ENCODE peak calls at places on chromosomes 11 and 22, in eight cellular contexts. One of them, this sample, is unnamed.

GRCh38 chr11:113014731-113015455 is 53.7 kb downstream of the NCAM1 start:
- DNase-seq in pancreas: no peak
- DNase-seq in endothelial cell: no peak
- DNase-seq in GM12864: no peak
- DNase-seq in fibroblast of mammary gland: no peak
- DNase-seq in GM10248: no peak
- DNase-seq in RWPE1: no peak
- DNase-seq in heart left ventricle: peak
- DNase-seq in this sample: no peak

GRCh38 chr11:120001161-120002135 is 136.5 kb downstream of the TRIM29 start:
- DNase-seq in pancreas: no peak
- DNase-seq in endothelial cell: peak
- DNase-seq in GM12864: no peak
- DNase-seq in fibroblast of mammary gland: no peak
- DNase-seq in GM10248: no peak
- DNase-seq in RWPE1: no peak
- DNase-seq in heart left ventricle: no peak
- DNase-seq in this sample: no peak

GRCh38 chr22:47158457-47158856 is 396.0 kb downstream of the TBC1D22A start:
- DNase-seq in pancreas: peak
- DNase-seq in endothelial cell: no peak
- DNase-seq in GM12864: no peak
- DNase-seq in fibroblast of mammary gland: no peak
- DNase-seq in GM10248: no peak
- DNase-seq in RWPE1: no peak
- DNase-seq in heart left ventricle: no peak
- DNase-seq in this sample: no peak

GRCh38 chr22:43891360-43892182 is at the start of gene PNPLA5:
- DNase-seq in pancreas: no peak
- DNase-seq in endothelial cell: no peak
- DNase-seq in GM12864: no peak
- DNase-seq in fibroblast of mammary gland: peak
- DNase-seq in GM10248: no peak
- DNase-seq in RWPE1: no peak
- DNase-seq in heart left ventricle: no peak
- DNase-seq in this sample: no peak

GRCh38 chr22:24402460-24403192 is 24.8 kb upstream of the ADORA2A start:
- DNase-seq in pancreas: no peak
- DNase-seq in endothelial cell: no peak
- DNase-seq in GM12864: peak
- DNase-seq in fibroblast of mammary gland: peak
- DNase-seq in GM10248: peak
- DNase-seq in RWPE1: peak
- DNase-seq in heart left ventricle: peak
- DNase-seq in this sample: no peak

GRCh38 chr11:128929991-128930390 is 12.7 kb downstream of the TP53AIP1 start:
- DNase-seq in pancreas: no peak
- DNase-seq in endothelial cell: no peak
- DNase-seq in GM12864: no peak
- DNase-seq in fibroblast of mammary gland: peak
- DNase-seq in GM10248: no peak
- DNase-seq in RWPE1: no peak
- DNase-seq in heart left ventricle: no peak
- DNase-seq in this sample: no peak

GRCh38 chr11:81470446-81470845 is 1263.2 kb downstream of the FAM181B start:
- DNase-seq in pancreas: peak
- DNase-seq in endothelial cell: no peak
- DNase-seq in GM12864: no peak
- DNase-seq in fibroblast of mammary gland: no peak
- DNase-seq in GM10248: no peak
- DNase-seq in RWPE1: no peak
- DNase-seq in heart left ventricle: no peak
- DNase-seq in this sample: no peak

GRCh38 chr11:104830080-104830479 is 68.2 kb downstream of the CASP12 start:
- DNase-seq in pancreas: no peak
- DNase-seq in endothelial cell: no peak
- DNase-seq in GM12864: no peak
- DNase-seq in fibroblast of mammary gland: peak
- DNase-seq in GM10248: no peak
- DNase-seq in RWPE1: peak
- DNase-seq in heart left ventricle: no peak
- DNase-seq in this sample: no peak

GRCh38 chr11:47147250-47147649 is 29.4 kb downstream of the ARFGAP2 start:
- DNase-seq in pancreas: no peak
- DNase-seq in endothelial cell: no peak
- DNase-seq in GM12864: no peak
- DNase-seq in fibroblast of mammary gland: no peak
- DNase-seq in GM10248: no peak
- DNase-seq in RWPE1: no peak
- DNase-seq in heart left ventricle: no peak
- DNase-seq in this sample: no peak

GRCh38 chr22:45502215-45503070 is at the start of gene FBLN1:
- DNase-seq in pancreas: no peak
- DNase-seq in endothelial cell: peak
- DNase-seq in GM12864: no peak
- DNase-seq in fibroblast of mammary gland: no peak
- DNase-seq in GM10248: no peak
- DNase-seq in RWPE1: peak
- DNase-seq in heart left ventricle: peak
- DNase-seq in this sample: no peak

GRCh38 chr11:33742249-33742851 is 6.1 kb upstream of the CD59 start:
- DNase-seq in pancreas: no peak
- DNase-seq in endothelial cell: no peak
- DNase-seq in GM12864: no peak
- DNase-seq in fibroblast of mammary gland: peak
- DNase-seq in GM10248: no peak
- DNase-seq in RWPE1: no peak
- DNase-seq in heart left ventricle: no peak
- DNase-seq in this sample: no peak
- TF ChIP-seq CTCF in pancreas: peak
- TF ChIP-seq CTCF in endothelial cell: peak
- TF ChIP-seq CTCF in GM12864: peak
- TF ChIP-seq CTCF in fibroblast of mammary gland: peak
- TF ChIP-seq CTCF in GM10248: peak
- TF ChIP-seq CTCF in RWPE1: peak
- TF ChIP-seq CTCF in heart left ventricle: peak
- TF ChIP-seq CTCF in this sample: peak

GRCh38 chr11:126890561-126890960 is 110.0 kb downstream of the KIRREL3 start:
- DNase-seq in pancreas: no peak
- DNase-seq in endothelial cell: peak
- DNase-seq in GM12864: no peak
- DNase-seq in fibroblast of mammary gland: no peak
- DNase-seq in GM10248: no peak
- DNase-seq in RWPE1: no peak
- DNase-seq in heart left ventricle: no peak
- DNase-seq in this sample: no peak
- TF ChIP-seq CTCF in pancreas: no peak
- TF ChIP-seq CTCF in endothelial cell: no peak
- TF ChIP-seq CTCF in GM12864: no peak
- TF ChIP-seq CTCF in fibroblast of mammary gland: no peak
- TF ChIP-seq CTCF in GM10248: no peak
- TF ChIP-seq CTCF in RWPE1: no peak
- TF ChIP-seq CTCF in heart left ventricle: no peak
- TF ChIP-seq CTCF in this sample: no peak

GRCh38 chr11:116787786-116788486 is at the start of gene ZPR1:
- DNase-seq in pancreas: peak
- DNase-seq in endothelial cell: peak
- DNase-seq in GM12864: no peak
- DNase-seq in fibroblast of mammary gland: peak
- DNase-seq in GM10248: peak
- DNase-seq in RWPE1: peak
- DNase-seq in heart left ventricle: peak
- DNase-seq in this sample: peak
- TF ChIP-seq CTCF in pancreas: no peak
- TF ChIP-seq CTCF in endothelial cell: no peak
- TF ChIP-seq CTCF in GM12864: no peak
- TF ChIP-seq CTCF in fibroblast of mammary gland: no peak
- TF ChIP-seq CTCF in GM10248: no peak
- TF ChIP-seq CTCF in RWPE1: no peak
- TF ChIP-seq CTCF in heart left ventricle: no peak
- TF ChIP-seq CTCF in this sample: no peak

GRCh38 chr11:92346220-92346619 is 121.6 kb downstream of the FAT3 start:
- DNase-seq in pancreas: no peak
- DNase-seq in endothelial cell: no peak
- DNase-seq in GM12864: no peak
- DNase-seq in fibroblast of mammary gland: no peak
- DNase-seq in GM10248: no peak
- DNase-seq in RWPE1: no peak
- DNase-seq in heart left ventricle: no peak
- DNase-seq in this sample: no peak

GRCh38 chr11:92342886-92343285 is 118.3 kb downstream of the FAT3 start:
- DNase-seq in pancreas: no peak
- DNase-seq in endothelial cell: no peak
- DNase-seq in GM12864: no peak
- DNase-seq in fibroblast of mammary gland: no peak
- DNase-seq in GM10248: no peak
- DNase-seq in RWPE1: no peak
- DNase-seq in heart left ventricle: no peak
- DNase-seq in this sample: no peak

GRCh38 chr11:92342034-92342433 is 117.4 kb downstream of the FAT3 start:
- DNase-seq in pancreas: no peak
- DNase-seq in endothelial cell: no peak
- DNase-seq in GM12864: no peak
- DNase-seq in fibroblast of mammary gland: no peak
- DNase-seq in GM10248: no peak
- DNase-seq in RWPE1: no peak
- DNase-seq in heart left ventricle: no peak
- DNase-seq in this sample: no peak

DNA sequence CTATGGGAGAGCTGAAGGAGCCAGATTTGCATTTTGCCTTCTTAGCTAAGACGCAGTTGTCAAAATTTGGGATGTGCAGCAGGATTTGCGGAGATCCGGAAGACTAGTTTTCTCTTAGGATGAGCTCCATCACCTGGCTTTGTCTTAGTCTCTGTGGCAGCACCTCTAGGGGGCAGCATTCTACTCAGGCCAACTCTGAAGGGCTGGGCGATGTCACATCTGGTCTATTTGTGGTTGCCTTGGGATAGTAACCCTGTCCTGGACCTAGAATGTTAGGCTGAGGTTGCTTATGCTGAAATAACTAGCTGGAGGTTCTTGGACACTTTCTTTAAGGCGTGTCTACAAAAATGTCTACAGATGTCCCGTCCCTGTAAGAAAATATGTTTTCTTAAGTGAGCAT is 116.2 kb downstream of the FAT3 start:
- DNase-seq in pancreas: peak
- DNase-seq in endothelial cell: peak
- DNase-seq in GM12864: peak
- DNase-seq in fibroblast of mammary gland: peak
- DNase-seq in GM10248: peak
- DNase-seq in RWPE1: no peak
- DNase-seq in heart left ventricle: no peak
- DNase-seq in this sample: no peak
- TF ChIP-seq CTCF in pancreas: no peak
- TF ChIP-seq CTCF in endothelial cell: peak
- TF ChIP-seq CTCF in GM12864: peak
- TF ChIP-seq CTCF in fibroblast of mammary gland: peak
- TF ChIP-seq CTCF in GM10248: peak
- TF ChIP-seq CTCF in RWPE1: no peak
- TF ChIP-seq CTCF in heart left ventricle: no peak
- TF ChIP-seq CTCF in this sample: no peak

GRCh38 chr11:63680842-63681207 is 475 bp upstream of the RTN3 start:
- DNase-seq in pancreas: no peak
- DNase-seq in endothelial cell: no peak
- DNase-seq in GM12864: no peak
- DNase-seq in fibroblast of mammary gland: peak
- DNase-seq in GM10248: no peak
- DNase-seq in RWPE1: peak
- DNase-seq in heart left ventricle: no peak
- DNase-seq in this sample: no peak

GRCh38 chr11:63682045-63682915 is 980 bp downstream of the RTN3 start:
- DNase-seq in pancreas: peak
- DNase-seq in endothelial cell: no peak
- DNase-seq in GM12864: no peak
- DNase-seq in fibroblast of mammary gland: peak
- DNase-seq in GM10248: peak
- DNase-seq in RWPE1: peak
- DNase-seq in heart left ventricle: peak
- DNase-seq in this sample: no peak

GRCh38 chr11:63686912-63687311 is 5.6 kb downstream of the RTN3 start:
- DNase-seq in pancreas: no peak
- DNase-seq in endothelial cell: no peak
- DNase-seq in GM12864: no peak
- DNase-seq in fibroblast of mammary gland: no peak
- DNase-seq in GM10248: no peak
- DNase-seq in RWPE1: no peak
- DNase-seq in heart left ventricle: no peak
- DNase-seq in this sample: no peak

GRCh38 chr11:63683133-63683991 is 2.1 kb downstream of the RTN3 start:
- DNase-seq in pancreas: no peak
- DNase-seq in endothelial cell: no peak
- DNase-seq in GM12864: no peak
- DNase-seq in fibroblast of mammary gland: peak
- DNase-seq in GM10248: no peak
- DNase-seq in RWPE1: no peak
- DNase-seq in heart left ventricle: no peak
- DNase-seq in this sample: no peak

DNA sequence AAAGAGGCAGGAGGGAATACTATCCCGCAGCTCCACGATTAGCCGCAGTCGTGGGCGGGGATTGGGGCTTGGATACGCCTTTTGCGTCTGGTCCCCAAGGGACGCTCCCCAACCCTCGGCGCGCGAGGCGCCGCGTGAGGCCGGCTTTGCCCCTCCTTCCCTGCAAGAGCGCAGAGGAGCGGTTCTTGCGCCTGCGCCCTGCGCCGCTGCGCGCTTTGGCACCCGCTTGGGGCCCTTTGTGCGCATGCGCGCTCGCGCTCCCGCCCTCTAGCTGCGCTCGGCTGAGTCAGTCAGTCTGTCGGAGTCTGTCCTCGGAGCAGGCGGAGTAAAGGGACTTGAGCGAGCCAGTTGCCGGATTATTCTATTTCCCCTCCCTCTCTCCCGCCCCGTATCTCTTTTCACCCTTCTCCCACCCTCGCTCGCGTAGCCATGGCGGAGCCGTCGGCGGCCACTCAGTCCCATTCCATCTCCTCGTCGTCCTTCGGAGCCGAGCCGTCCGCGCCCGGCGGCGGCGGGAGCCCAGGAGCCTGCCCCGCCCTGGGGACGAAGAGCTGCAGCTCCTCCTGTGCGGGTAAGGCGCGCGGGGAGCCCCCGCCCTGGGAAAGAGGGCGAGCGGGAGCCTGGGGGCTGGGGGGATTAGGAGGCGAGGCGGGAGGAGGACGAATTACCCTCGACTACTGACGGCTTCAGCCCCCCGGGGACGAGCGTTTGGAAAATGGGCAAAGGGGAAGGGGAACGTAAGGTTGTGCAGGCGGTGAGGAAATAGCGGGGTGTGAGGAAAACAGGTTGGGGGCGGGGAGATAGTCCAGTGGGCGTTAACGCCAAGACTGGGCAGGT is at the start of gene RTN3:
- DNase-seq in pancreas: peak
- DNase-seq in endothelial cell: peak
- DNase-seq in GM12864: peak
- DNase-seq in fibroblast of mammary gland: peak
- DNase-seq in GM10248: peak
- DNase-seq in RWPE1: peak
- DNase-seq in heart left ventricle: peak
- DNase-seq in this sample: peak
- TF ChIP-seq CTCF in pancreas: no peak
- TF ChIP-seq CTCF in endothelial cell: no peak
- TF ChIP-seq CTCF in GM12864: no peak
- TF ChIP-seq CTCF in fibroblast of mammary gland: no peak
- TF ChIP-seq CTCF in GM10248: no peak
- TF ChIP-seq CTCF in RWPE1: no peak
- TF ChIP-seq CTCF in heart left ventricle: peak
- TF ChIP-seq CTCF in this sample: no peak